ENCODE peak calls at places on chromosomes 6 and 20, in four cellular contexts. T, E, Q and V are unnamed samples.
A peak's percentile ranks its signal among the peaks of the same experiment; 100 is the strongest.

GRCh38 chr6:26097268-26097875 is 10.1 kb downstream of the HFE start:
- DNase-seq in T (no peak), E (peak; percentile 84), Q (peak; percentile 49), V (peak; percentile 72)

GRCh38 chr20:41152108-41152757 is 14.9 kb downstream of the PLCG1 start:
- DNase-seq in T (no peak), E (no peak), Q (no peak), V (no peak)

GRCh38 chr6:108163267-108163643 is 2.6 kb upstream of the NR2E1 start:
- DNase-seq in T (no peak), E (no peak), Q (no peak), V (no peak)

GRCh38 chr6:37745748-37746147 is 48.1 kb upstream of the MDGA1 start:
- DNase-seq in T (no peak), E (no peak), Q (no peak), V (no peak)

GRCh38 chr6:112337209-112337638 is 9.9 kb upstream of the RFPL4B start:
- DNase-seq in T (peak; percentile 27), E (peak; percentile 89), Q (peak; percentile 56), V (peak; percentile 51)

GRCh38 chr20:8161262-8162071 is 29.4 kb downstream of the PLCB1 start:
- DNase-seq in T (no peak), E (no peak), Q (no peak), V (no peak)

GRCh38 chr6:164069352-164070022 is 655.0 kb downstream of the QKI start:
- DNase-seq in T (peak; percentile 81), E (peak; percentile 8), Q (peak; percentile 81), V (no peak)

GRCh38 chr6:105795913-105796517 is 290.1 kb upstream of the PRDM1 start:
- DNase-seq in T (no peak), E (no peak), Q (no peak), V (no peak)

DNA sequence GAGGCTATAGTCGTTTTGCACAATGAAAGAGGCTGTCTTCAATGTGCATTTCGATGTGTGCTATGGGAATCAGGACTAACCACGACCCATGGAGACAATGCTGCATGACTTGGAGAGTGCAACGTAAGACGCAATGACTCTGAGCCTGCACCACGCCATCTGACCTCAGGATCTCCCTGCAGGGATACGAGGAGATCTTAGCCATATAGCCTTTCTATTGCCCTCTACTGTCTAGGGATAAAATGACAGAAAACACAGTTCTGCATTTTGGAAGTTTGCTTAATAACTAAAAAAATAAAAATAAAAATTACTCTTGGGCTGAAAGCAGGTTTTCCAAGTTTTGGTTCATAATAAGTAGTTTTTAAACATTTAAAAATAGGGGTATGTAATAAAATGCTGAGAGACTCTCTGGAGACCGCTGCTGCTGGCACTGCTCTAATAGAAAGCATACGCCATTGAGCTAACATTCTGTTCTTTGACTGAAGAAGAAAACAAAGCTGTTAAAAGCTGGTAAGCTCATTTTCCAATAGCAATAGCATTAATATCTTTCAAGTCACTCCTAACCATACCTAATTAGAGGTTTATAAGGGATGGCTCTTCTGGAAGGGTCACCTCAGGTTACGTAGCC is 87.2 kb downstream of the PDE7B start:
- DNase-seq in T (peak; percentile 22), E (peak; percentile 78), Q (peak; percentile 24), V (no peak)
- TF ChIP-seq CTCF in T (peak; percentile 58), E (peak; percentile 63), Q (peak; percentile 31), V (no peak)

GRCh38 chr20:3614509-3614908 is 48.7 kb downstream of the GFRA4 start:
- DNase-seq in T (no peak), E (peak; percentile 10), Q (no peak), V (no peak)

GRCh38 chr20:3616250-3616649 is 46.9 kb downstream of the GFRA4 start:
- DNase-seq in T (peak; percentile 42), E (peak; percentile 14), Q (peak; percentile 9), V (no peak)

GRCh38 chr20:3613821-3614440 is 49.3 kb downstream of the GFRA4 start:
- DNase-seq in T (no peak), E (peak; percentile 16), Q (no peak), V (no peak)

DNA sequence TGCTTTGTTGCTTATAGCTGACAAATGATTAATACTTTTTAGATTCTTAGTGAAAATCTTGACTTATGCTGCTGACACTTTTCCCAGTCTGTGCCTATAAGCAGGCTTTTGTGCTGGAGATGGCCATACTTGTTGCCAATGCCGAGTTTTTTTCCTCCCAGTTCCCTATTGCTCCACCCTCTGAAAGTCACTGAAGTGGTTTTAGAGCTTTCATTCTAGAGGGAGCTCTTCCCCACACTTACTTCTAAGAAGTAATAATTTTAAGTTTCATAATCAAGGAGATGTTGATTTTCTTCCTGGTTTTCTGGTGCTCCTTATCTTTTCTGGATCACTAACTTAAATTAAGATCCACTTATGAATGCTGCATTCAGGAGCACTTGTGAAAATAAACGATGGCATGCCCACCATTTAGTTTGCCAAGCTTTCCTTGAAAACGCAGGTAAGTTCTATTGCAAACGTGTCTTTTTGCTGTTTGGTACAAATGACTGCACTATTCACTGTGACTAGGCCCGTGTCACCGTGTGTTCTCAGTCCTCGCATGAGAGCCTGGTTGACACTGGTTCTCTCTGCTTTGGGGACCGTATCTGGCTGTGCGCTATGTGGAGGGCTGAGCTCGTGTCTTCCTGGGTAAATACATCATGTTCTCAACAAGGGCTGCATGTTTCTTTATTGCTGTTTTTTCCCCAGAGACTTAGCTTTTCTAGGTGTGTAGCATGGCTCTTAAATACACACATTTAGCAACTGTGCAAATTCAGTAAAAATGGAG is 50.2 kb downstream of the GFRA4 start:
- DNase-seq in T (no peak), E (peak; percentile 41), Q (no peak), V (no peak)
- TF ChIP-seq CTCF in T (no peak), E (peak; percentile 24), Q (no peak), V (no peak)

DNA sequence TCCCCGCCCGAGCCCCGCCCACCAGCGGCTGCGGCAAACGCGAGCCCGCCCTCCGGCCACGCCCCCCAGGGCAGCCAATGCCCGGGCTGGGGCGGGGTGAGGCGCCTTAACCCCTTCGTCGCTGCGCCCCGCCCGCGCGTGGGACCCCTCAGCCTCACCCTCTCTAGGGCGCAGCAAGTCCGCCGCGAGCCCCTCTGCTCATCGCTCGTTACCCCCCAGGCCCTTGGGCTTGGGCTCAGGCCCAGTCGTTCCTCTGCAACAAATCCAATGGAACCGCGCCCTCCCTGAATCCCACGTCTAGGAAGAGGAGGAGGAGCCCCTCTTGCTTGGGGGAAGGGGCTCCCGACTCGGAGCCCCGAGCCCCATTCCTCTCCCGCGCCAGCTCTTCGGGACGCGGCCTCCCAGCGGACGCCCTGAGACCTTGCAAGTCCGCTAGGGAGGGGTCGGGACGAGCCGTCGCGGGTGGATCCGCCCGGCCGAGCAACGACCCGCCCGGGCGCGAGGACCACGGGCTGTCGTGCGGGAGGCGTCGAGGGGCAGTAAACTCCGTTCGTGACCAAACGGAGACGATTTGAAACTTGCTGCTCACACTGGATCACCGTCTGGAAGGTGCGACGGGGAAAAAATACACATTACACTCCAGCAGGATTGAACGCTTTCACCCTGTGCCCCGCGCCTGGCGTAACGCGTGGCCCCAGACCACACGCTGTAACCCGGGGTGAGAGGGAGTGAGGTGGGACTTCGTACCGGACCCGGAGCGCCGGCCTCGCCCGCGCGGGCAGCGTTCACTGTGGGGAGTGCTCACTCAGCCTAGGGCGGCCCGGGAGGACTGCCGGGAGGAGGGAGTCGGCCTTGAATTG is 463 bp upstream of the LZTS3 start:
- DNase-seq in T (peak; percentile 93), E (peak; percentile 79), Q (peak; percentile 93), V (peak; percentile 94)
- TF ChIP-seq CTCF in T (peak; percentile 33), E (peak; percentile 11), Q (no peak), V (no peak)

DNA sequence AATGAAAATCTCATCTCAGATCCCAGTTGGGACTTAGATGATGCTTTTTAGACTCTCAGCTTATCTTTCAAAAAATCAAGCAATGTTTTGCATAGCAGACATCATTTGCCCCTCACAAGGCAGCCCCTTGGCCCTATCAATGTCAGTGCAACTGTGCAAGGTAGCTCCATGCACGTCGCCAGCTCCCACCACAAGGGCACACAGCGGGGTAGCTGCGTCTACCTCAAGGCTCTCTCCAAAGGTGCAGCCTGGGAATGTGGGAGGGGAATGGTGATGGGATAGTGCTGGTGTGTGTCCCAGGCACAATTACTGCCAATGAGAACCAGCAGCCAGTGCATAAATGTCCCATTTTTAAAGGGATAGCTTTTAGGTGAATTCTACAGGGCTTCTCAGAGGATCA is 137.5 kb upstream of the SYNDIG1 start:
- DNase-seq in T (no peak), E (no peak), Q (no peak), V (no peak)
- TF ChIP-seq CTCF in T (no peak), E (no peak), Q (no peak), V (no peak)

DNA sequence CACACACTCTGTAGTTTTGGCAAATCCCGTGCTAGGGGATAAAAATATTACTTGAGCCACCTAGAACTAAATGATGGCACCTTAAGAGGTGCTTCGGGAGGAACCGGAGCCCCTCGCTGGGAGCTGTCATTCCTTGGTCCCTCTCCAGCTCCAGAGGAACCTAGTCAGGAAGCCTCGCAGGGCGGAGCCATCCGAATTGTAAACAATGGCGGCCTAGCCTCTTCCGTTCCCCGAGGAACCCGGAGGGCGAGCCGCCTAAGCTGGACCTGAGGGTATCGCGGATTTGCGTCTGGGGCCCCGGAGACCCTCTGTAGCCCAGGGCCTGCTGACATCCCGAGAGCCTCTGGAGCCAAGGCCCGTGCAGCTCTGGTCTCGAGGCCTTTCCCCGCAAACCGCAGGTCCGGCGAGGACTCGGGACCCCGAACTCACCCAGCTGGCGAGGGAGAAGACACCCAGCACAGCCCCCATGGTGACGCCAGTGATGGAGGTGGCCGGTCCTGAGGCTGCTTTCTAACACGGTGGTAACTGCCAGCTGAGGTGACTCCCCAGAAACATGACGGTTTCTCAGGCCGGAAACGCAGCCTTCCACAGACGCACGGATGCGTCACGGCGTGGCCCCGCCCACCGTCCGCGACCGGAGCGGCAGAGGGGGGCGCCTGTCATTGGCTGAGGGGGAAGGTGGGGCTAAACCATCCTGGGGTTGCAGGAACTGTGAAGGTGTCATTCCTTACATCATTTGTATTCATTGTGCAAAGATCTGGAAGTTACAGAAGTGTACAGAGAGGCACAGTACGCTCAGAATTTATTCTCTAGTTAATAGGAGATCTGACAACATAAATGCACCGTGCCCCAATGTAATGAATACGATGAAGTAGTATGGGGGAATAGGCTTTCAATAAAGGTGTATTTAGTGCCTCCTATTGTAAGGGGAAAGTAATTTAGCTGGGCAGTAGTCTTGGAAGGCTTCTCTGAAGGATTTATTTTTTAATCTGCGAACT is at the start of gene SERINC3:
- DNase-seq in T (peak; percentile 95), E (peak; percentile 98), Q (peak; percentile 96), V (peak; percentile 94)
- TF ChIP-seq CTCF in T (no peak), E (no peak), Q (no peak), V (peak; percentile 11)

DNA sequence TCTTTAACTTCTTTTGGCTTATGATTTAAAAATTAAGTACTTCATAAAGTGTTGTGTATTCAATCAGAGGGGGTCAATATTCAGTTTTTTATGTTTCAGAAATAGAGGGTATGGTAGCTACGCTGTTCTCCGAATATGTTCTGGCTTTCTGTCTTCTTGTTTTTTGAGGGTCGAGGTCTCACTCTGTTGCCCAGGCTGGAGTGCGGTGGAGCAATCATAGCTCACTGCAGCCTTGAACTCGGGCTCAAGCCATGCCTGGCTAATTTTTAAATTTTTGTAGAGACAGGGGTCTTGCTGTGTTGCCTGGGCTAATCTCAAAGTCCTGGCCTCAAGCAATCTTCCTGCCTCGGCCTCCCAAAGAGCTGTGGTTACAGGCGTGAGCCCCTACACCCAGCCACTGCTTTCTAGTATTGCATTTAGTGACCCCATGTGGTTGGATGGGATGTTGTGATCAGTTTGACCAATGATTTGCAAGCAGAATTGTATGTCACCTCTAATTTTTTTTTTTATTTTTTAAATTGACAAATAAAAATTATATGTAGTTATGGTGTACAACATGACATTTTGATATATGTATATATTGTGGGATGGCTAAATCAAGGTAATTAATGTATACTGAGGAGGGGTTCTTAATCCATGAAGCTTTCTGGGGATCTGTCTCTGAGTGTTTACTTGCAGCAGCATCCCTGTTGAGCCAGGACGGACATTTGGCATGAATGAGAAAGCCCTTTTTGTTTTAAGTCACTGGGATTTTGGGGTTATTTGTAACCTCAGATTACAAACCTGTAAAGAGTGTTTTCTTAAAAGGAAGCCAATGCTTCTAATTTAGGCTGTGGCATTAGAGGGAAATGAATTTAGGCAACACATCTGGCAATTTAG is 38.5 kb upstream of the DEK start:
- DNase-seq in T (no peak), E (peak; percentile 53), Q (no peak), V (no peak)
- TF ChIP-seq CTCF in T (peak; percentile 40), E (peak; percentile 33), Q (no peak), V (no peak)